ENCODE peak calls at places on chromosomes 5 and 9, in seven cellular contexts. F is cardiac fibroblast, G is RWPE2, E is mammary epithelial cell, S is spleen, N is adrenal gland, D is cardiac muscle cell. Q is an unnamed sample.

GRCh38 chr5:175059687-175060194 is 335.4 kb downstream of the MSX2 start:
- DNase-seq in S (no peak), E (no peak), G (no peak), D (no peak), F (no peak), N (peak; percentile 27), Q (no peak)

GRCh38 chr9:110069326-110070248 is 138.4 kb downstream of the C9orf152 start:
- DNase-seq in E (peak; percentile 17), G (no peak), S (no peak), F (peak; percentile 90), N (peak; percentile 38), D (peak; percentile 82), Q (peak; percentile 94)

GRCh38 chr5:91641730-91642350 is 258.7 kb upstream of the ARRDC3 start:
- DNase-seq in G (no peak), F (peak; percentile 60), S (no peak), D (peak; percentile 59), E (peak; percentile 8), N (no peak), Q (peak; percentile 24)

GRCh38 chr5:176519810-176520720 is 17.1 kb downstream of the RNF44 start:
- DNase-seq in N (no peak), G (no peak), D (no peak), F (no peak), S (no peak), E (no peak), Q (no peak)

GRCh38 chr5:159453209-159453608 is 122.9 kb upstream of the IL12B start:
- DNase-seq in D (no peak), F (no peak), E (no peak), G (no peak), S (no peak), N (no peak), Q (no peak)

GRCh38 chr9:81032030-81032572 is 657.2 kb downstream of the TLE1 start:
- DNase-seq in G (no peak), N (no peak), S (no peak), E (peak; percentile 76), D (peak; percentile 88), F (peak; percentile 84), Q (peak; percentile 84)

GRCh38 chr5:139108056-139108811 is 89.9 kb downstream of the SIL1 start:
- DNase-seq in F (peak; percentile 22), D (peak; percentile 26), S (no peak), E (peak; percentile 50), G (no peak), N (no peak), Q (peak; percentile 29)

GRCh38 chr9:99004717-99005460 is 61.2 kb downstream of the COL15A1 start:
- DNase-seq in F (no peak), N (no peak), D (no peak), E (no peak), G (no peak), S (no peak), Q (no peak)

GRCh38 chr5:142697356-142697807 is 11.5 kb upstream of the FGF1 start:
- DNase-seq in N (no peak), G (no peak), D (peak; percentile 88), F (peak; percentile 86), E (no peak), S (no peak), Q (peak; percentile 87)

GRCh38 chr9:21585756-21586752 is 103.9 kb upstream of the IFNE start:
- DNase-seq in S (no peak), N (no peak), E (no peak), F (peak; percentile 44), G (no peak), D (no peak), Q (peak; percentile 69)

GRCh38 chr9:79551999-79552398 is 19.8 kb upstream of the TLE4 start:
- DNase-seq in G (no peak), E (no peak), D (no peak), N (no peak), S (no peak), F (no peak), Q (no peak)

GRCh38 chr5:115389799-115390382 is 93.4 kb upstream of the CCDC112 start:
- DNase-seq in F (no peak), E (no peak), N (no peak), D (no peak), S (peak; percentile 63), G (no peak), Q (no peak)

GRCh38 chr5:142984525-142984924 is 214.3 kb downstream of the ARHGAP26 start:
- DNase-seq in S (no peak), E (no peak), G (no peak), D (no peak), N (no peak), F (no peak), Q (no peak)

GRCh38 chr5:178318893-178319292 is 86.3 kb upstream of the PHYKPL start:
- DNase-seq in G (peak; percentile 49), F (no peak), N (no peak), S (peak; percentile 52), E (no peak), D (no peak), Q (no peak)

GRCh38 chr9:112556497-112557085 is 70.0 kb downstream of the KIAA1958 start:
- DNase-seq in S (no peak), G (no peak), E (peak; percentile 66), F (no peak), N (no peak), D (peak; percentile 9), Q (peak; percentile 73)

GRCh38 chr5:138927979-138928378 is 52.8 kb upstream of the LRRTM2 start:
- DNase-seq in N (peak; percentile 79), S (peak; percentile 80), D (peak; percentile 39), E (no peak), G (no peak), F (peak; percentile 60), Q (no peak)

GRCh38 chr5:144566747-144567415 is 396.2 kb downstream of the KCTD16 start:
- DNase-seq in F (no peak), S (no peak), N (no peak), E (peak; percentile 11), D (no peak), G (no peak), Q (peak; percentile 9)

GRCh38 chr9:92141144-92142129 is 26.2 kb upstream of the SPTLC1 start:
- DNase-seq in N (peak; percentile 58), F (peak; percentile 37), D (peak; percentile 40), G (no peak), E (peak; percentile 43), S (no peak), Q (peak; percentile 24)
- TF ChIP-seq CTCF in N (peak; percentile 55), F (no peak), D (no peak), G (no peak), E (peak; percentile 8), S (no peak), Q (no peak)

GRCh38 chr5:65075623-65076250 is 307.0 kb downstream of the CWC27 start:
- DNase-seq in D (no peak), E (no peak), F (peak; percentile 42), N (no peak), G (no peak), S (no peak), Q (no peak)
- H3K4me3 ChIP-seq in D (no peak overlapping the region), E (no peak overlapping the region), F (no peak overlapping the region), N (no peak overlapping the region), G (no peak overlapping the region), S (no peak overlapping the region), Q (no peak overlapping the region)

GRCh38 chr5:29370248-29370647 is 1823.2 kb upstream of the CDH6 start:
- DNase-seq in F (no peak), D (no peak), S (no peak), G (no peak), E (no peak), N (no peak), Q (no peak)

GRCh38 chr5:29367176-29367833 is 1826.2 kb upstream of the CDH6 start:
- DNase-seq in S (no peak), N (no peak), D (no peak), E (no peak), G (no peak), F (no peak), Q (no peak)
- TF ChIP-seq CTCF in S (no peak), N (no peak), D (no peak), E (no peak), G (peak; percentile 46), F (no peak), Q (no peak)

GRCh38 chr5:73302797-73303138 is 129.8 kb downstream of the TMEM174 start:
- DNase-seq in G (no peak), F (no peak), D (no peak), N (no peak), E (no peak), S (no peak), Q (no peak)
- H3K4me3 ChIP-seq in G (no peak overlapping the region), F (no peak overlapping the region), D (no peak overlapping the region), N (no peak overlapping the region), E (no peak overlapping the region), S (peak overlapping the region; percentile 38), Q (no peak overlapping the region)

GRCh38 chr9:71487046-71487445 is 281.3 kb downstream of the CEMIP2 start:
- DNase-seq in F (no peak), G (no peak), S (no peak), D (peak; percentile 4), N (no peak), E (no peak), Q (peak; percentile 6)

GRCh38 chr9:71485306-71485705 is 283.0 kb downstream of the CEMIP2 start:
- DNase-seq in G (no peak), E (no peak), S (no peak), F (no peak), D (no peak), N (no peak), Q (no peak)

DNA sequence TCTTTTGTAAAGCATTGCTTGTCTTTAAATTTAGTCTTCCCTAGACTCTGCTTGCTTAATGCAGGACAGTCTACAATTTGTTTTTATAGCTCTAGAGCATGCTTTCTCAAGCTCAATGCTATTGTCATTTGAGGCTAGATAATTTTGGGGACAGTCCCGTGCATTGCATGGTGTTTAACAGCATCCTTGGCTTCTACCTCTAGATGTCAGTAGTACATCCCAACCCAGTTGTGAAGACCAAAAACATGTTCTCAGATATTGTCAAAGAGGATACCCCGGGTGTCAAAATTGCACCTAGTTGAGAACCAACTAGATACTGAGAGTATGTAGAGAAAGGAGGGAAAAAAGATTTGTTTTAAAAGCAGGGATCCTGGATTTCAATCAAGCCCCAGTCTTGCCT is 277.5 kb downstream of the CEMIP2 start:
- DNase-seq in G (no peak), D (no peak), N (no peak), E (peak; percentile 12), S (no peak), F (no peak), Q (no peak)
- TF ChIP-seq CTCF in G (peak; percentile 60), D (no peak), N (no peak), E (peak; percentile 70), S (no peak), F (peak; percentile 17), Q (peak; percentile 40)

Q was measured in foreskin fibroblast.